ENCODE peak calls at places on chromosomes 13 and 19, in seven cellular contexts. G is MV-4-11; V is SHP77 treated with DMSO at 0.1 percent for 48 hours; H is activated CD4-positive, CD25-positive, alpha-beta regulatory T cell treated with anti-CD3 and anti-CD28 coated beads, Interleukin-2, amount 50 U/mL, for 16 hours; E is activated CD4-positive, alpha-beta T cell treated with anti-CD3 and anti-CD28 coated beads for 48 hours; K is H9; U is HL-60. J is an unnamed sample.

GRCh38 chr19:40691421-40692211 is 1.2 kb upstream of the NUMBL start:
- DNase-seq in G (no peak), V (no peak), H (no peak), E (peak; percentile 35), K (peak; percentile 55), U (no peak), J (no peak)

GRCh38 chr19:48573163-48573505 is 21.2 kb downstream of the SULT2B1 start:
- DNase-seq in G (no peak), V (no peak), H (no peak), E (no peak), K (no peak), U (no peak), J (no peak)

GRCh38 chr19:953501-954271 is 27.9 kb downstream of the ARID3A start:
- DNase-seq in G (no peak), V (no peak), H (no peak), E (no peak), K (peak; percentile 49), U (no peak), J (no peak)

GRCh38 chr13:85497652-85498051 is 301.6 kb downstream of the SLITRK6 start:
- DNase-seq in G (no peak), V (no peak), H (no peak), E (no peak), K (no peak), U (no peak), J (no peak)

GRCh38 chr19:46616631-46617322 is 8.1 kb downstream of the PTGIR start:
- DNase-seq in G (peak; percentile 80), V (peak; percentile 52), H (no peak), E (peak; percentile 79), K (peak; percentile 82), U (no peak), J (peak; percentile 89)

GRCh38 chr19:19212866-19213265 is 1.1 kb downstream of the NCAN start:
- DNase-seq in G (no peak), V (no peak), H (no peak), E (no peak), K (no peak), U (no peak), J (no peak)

GRCh38 chr13:105035092-105035491 is 1500.4 kb downstream of the EFNB2 start:
- DNase-seq in G (no peak), V (peak; percentile 27), H (no peak), E (no peak), K (no peak), U (no peak), J (no peak)

GRCh38 chr13:93338906-93339305 is 112.3 kb downstream of the GPC6 start:
- DNase-seq in G (no peak), V (no peak), H (no peak), E (no peak), K (no peak), U (no peak), J (no peak)

GRCh38 chr19:48997972-48998371 is 4.3 kb downstream of the RUVBL2 start:
- DNase-seq in G (peak; percentile 52), V (peak; percentile 30), H (no peak), E (peak; percentile 76), K (peak; percentile 86), U (peak; percentile 52), J (peak; percentile 75)

GRCh38 chr19:45403781-45404556 is 900 bp downstream of the PPP1R13L start:
- DNase-seq in G (no peak), V (peak; percentile 16), H (peak; percentile 38), E (peak; percentile 84), K (peak; percentile 92), U (no peak), J (no peak)

GRCh38 chr13:46160474-46161066 is 21.4 kb downstream of the LCP1 start:
- DNase-seq in G (peak; percentile 75), V (peak; percentile 11), H (no peak), E (no peak), K (no peak), U (no peak), J (peak; percentile 85)

GRCh38 chr13:52599037-52599852 is 43.0 kb upstream of the HNRNPA1L2 start:
- DNase-seq in G (no peak), V (peak; percentile 64), H (no peak), E (no peak), K (no peak), U (no peak), J (peak; percentile 61)

GRCh38 chr19:23071087-23071511 is 45.7 kb upstream of the ZNF730 start:
- DNase-seq in G (no peak), V (no peak), H (no peak), E (peak; percentile 15), K (peak; percentile 24), U (no peak), J (no peak)

GRCh38 chr13:20708216-20708615 is 4.7 kb downstream of the IL17D start:
- DNase-seq in G (no peak), V (no peak), H (no peak), E (no peak), K (no peak), U (no peak), J (no peak)

GRCh38 chr19:49447485-49448431 is 3.9 kb downstream of the PIH1D1 start:
- DNase-seq in G (no peak), V (no peak), H (no peak), E (peak; percentile 67), K (peak; percentile 94), U (no peak), J (no peak)

GRCh38 chr13:113448545-113448884 is 4.8 kb downstream of the ADPRHL1 start:
- DNase-seq in G (no peak), V (no peak), H (no peak), E (no peak), K (peak; percentile 31), U (no peak), J (no peak)

GRCh38 chr19:43562698-43563241 is 12.6 kb downstream of the XRCC1 start:
- DNase-seq in G (peak; percentile 100), V (no peak), H (peak; percentile 55), E (peak; percentile 76), K (no peak), U (peak; percentile 94), J (peak; percentile 99)

GRCh38 chr13:46962286-46962941 is 65.6 kb upstream of the HTR2A start:
- DNase-seq in G (no peak), V (no peak), H (no peak), E (no peak), K (no peak), U (no peak), J (no peak)

GRCh38 chr19:10817291-10818038 is 18.5 kb downstream of the TMED1 start:
- DNase-seq in G (no peak), V (no peak), H (no peak), E (no peak), K (no peak), U (no peak), J (no peak)

GRCh38 chr19:17671906-17672305 is 16.2 kb downstream of the UNC13A start:
- DNase-seq in G (peak; percentile 22), V (no peak), H (no peak), E (peak; percentile 51), K (peak; percentile 71), U (no peak), J (peak; percentile 25)

GRCh38 chr19:1131718-1132552 is 28.1 kb downstream of the GPX4 start:
- DNase-seq in G (peak; percentile 94), V (no peak), H (peak; percentile 76), E (peak; percentile 94), K (peak; percentile 73), U (peak; percentile 59), J (peak; percentile 81)

GRCh38 chr13:44697058-44697457 is 120.9 kb upstream of the TSC22D1 start:
- DNase-seq in G (no peak), V (no peak), H (no peak), E (no peak), K (no peak), U (no peak), J (no peak)

J was measured in KBM-7.